ENCODE peak calls at places on chromosomes 13 and 19, in four cellular contexts. One of them, this sample, is unnamed.

GRCh38 chr19:49142866-49143335 is 12.3 kb downstream of the HRC start:
- DNase-seq in NCI-H774: peak; percentile 89
- DNase-seq in DMS153: peak; percentile 90
- DNase-seq in H54: peak; percentile 88
- DNase-seq in this sample: no peak

GRCh38 chr13:33454844-33455256 is 169.3 kb upstream of the STARD13 start:
- DNase-seq in DMS153: no peak
- DNase-seq in H54: no peak
- DNase-seq in NCI-H774: no peak
- DNase-seq in this sample: no peak

GRCh38 chr19:48689438-48689837 is 6.3 kb upstream of the FUT2 start:
- DNase-seq in DMS153: no peak
- DNase-seq in NCI-H774: no peak
- DNase-seq in H54: no peak
- DNase-seq in this sample: no peak

GRCh38 chr13:97367016-97367415 is 67.0 kb upstream of the RAP2A start:
- DNase-seq in DMS153: no peak
- DNase-seq in H54: peak; percentile 42
- DNase-seq in NCI-H774: no peak
- DNase-seq in this sample: no peak

GRCh38 chr19:12647490-12648071 is 19.0 kb downstream of the MAN2B1 start:
- DNase-seq in NCI-H774: peak; percentile 56
- DNase-seq in DMS153: peak; percentile 31
- DNase-seq in H54: no peak
- DNase-seq in this sample: no peak

GRCh38 chr13:73673931-73674330 is 460.3 kb downstream of the KLF12 start:
- DNase-seq in H54: no peak
- DNase-seq in NCI-H774: no peak
- DNase-seq in DMS153: no peak
- DNase-seq in this sample: no peak

GRCh38 chr13:98974053-98974452 is 3.8 kb downstream of the DOCK9 start:
- DNase-seq in H54: no peak
- DNase-seq in NCI-H774: no peak
- DNase-seq in DMS153: no peak
- DNase-seq in this sample: no peak

GRCh38 chr13:96444676-96445075 is 354.8 kb downstream of the HS6ST3 start:
- DNase-seq in DMS153: no peak
- DNase-seq in H54: no peak
- DNase-seq in NCI-H774: no peak
- DNase-seq in this sample: no peak

GRCh38 chr13:46377554-46377953 is 9.5 kb downstream of the RUBCNL start:
- DNase-seq in H54: no peak
- DNase-seq in NCI-H774: no peak
- DNase-seq in DMS153: no peak
- DNase-seq in this sample: no peak

GRCh38 chr13:36814465-36814864 is 4.6 kb upstream of the RFXAP start:
- DNase-seq in NCI-H774: no peak
- DNase-seq in DMS153: no peak
- DNase-seq in H54: no peak
- DNase-seq in this sample: no peak

GRCh38 chr13:32427852-32428580 is at the start of gene N4BP2L1:
- DNase-seq in H54: peak; percentile 50
- DNase-seq in DMS153: peak; percentile 29
- DNase-seq in NCI-H774: no peak
- DNase-seq in this sample: no peak

GRCh38 chr19:21603431-21604153 is 98.2 kb downstream of the ZNF429 start:
- DNase-seq in DMS153: no peak
- DNase-seq in NCI-H774: no peak
- DNase-seq in H54: no peak
- DNase-seq in this sample: peak; percentile 29

GRCh38 chr19:50932018-50932689 is 20.7 kb downstream of the KLK5 start:
- DNase-seq in NCI-H774: no peak
- DNase-seq in H54: no peak
- DNase-seq in DMS153: no peak
- DNase-seq in this sample: no peak

GRCh38 chr19:49210901-49211451 is 53.4 kb downstream of the TRPM4 start:
- DNase-seq in DMS153: no peak
- DNase-seq in NCI-H774: no peak
- DNase-seq in H54: no peak
- DNase-seq in this sample: no peak

GRCh38 chr19:10191347-10191746 is 3.4 kb downstream of the DNMT1 start:
- DNase-seq in DMS153: no peak
- DNase-seq in H54: no peak
- DNase-seq in NCI-H774: no peak
- DNase-seq in this sample: peak; percentile 90

GRCh38 chr19:46759817-46760333 is 13.6 kb upstream of the STRN4 start:
- DNase-seq in NCI-H774: no peak
- DNase-seq in DMS153: no peak
- DNase-seq in H54: no peak
- DNase-seq in this sample: no peak

GRCh38 chr19:29581398-29581797 is 24.7 kb upstream of the POP4 start:
- DNase-seq in DMS153: no peak
- DNase-seq in NCI-H774: no peak
- DNase-seq in H54: no peak
- DNase-seq in this sample: no peak

GRCh38 chr19:7534531-7534980 is 961 bp upstream of the PNPLA6 start:
- DNase-seq in H54: no peak
- DNase-seq in NCI-H774: no peak
- DNase-seq in DMS153: no peak
- DNase-seq in this sample: peak; percentile 53

GRCh38 chr19:43618921-43619261 is 538 bp downstream of the ZNF428 start:
- DNase-seq in DMS153: peak; percentile 31
- DNase-seq in NCI-H774: peak; percentile 48
- DNase-seq in H54: no peak
- DNase-seq in this sample: no peak

GRCh38 chr19:12759686-12760085 is 8.1 kb downstream of the BEST2 start:
- DNase-seq in DMS153: no peak
- DNase-seq in H54: no peak
- DNase-seq in NCI-H774: no peak
- DNase-seq in this sample: no peak

GRCh38 chr13:41289463-41289881 is 21.6 kb upstream of the NAA16 start:
- DNase-seq in DMS153: no peak
- DNase-seq in H54: no peak
- DNase-seq in NCI-H774: no peak
- DNase-seq in this sample: no peak

GRCh38 chr19:6032381-6032780 is 54.4 kb upstream of the RANBP3 start:
- DNase-seq in H54: no peak
- DNase-seq in DMS153: no peak
- DNase-seq in NCI-H774: no peak
- DNase-seq in this sample: no peak

GRCh38 chr13:46866150-46866549 is 30.7 kb downstream of the HTR2A start:
- DNase-seq in NCI-H774: no peak
- DNase-seq in DMS153: no peak
- DNase-seq in H54: no peak
- DNase-seq in this sample: no peak

GRCh38 chr19:6373813-6374108 is 1.2 kb downstream of the ALKBH7 start:
- DNase-seq in NCI-H774: no peak
- DNase-seq in DMS153: no peak
- DNase-seq in H54: no peak
- DNase-seq in this sample: no peak

GRCh38 chr19:46579286-46579944 is 21.7 kb upstream of the CALM3 start:
- DNase-seq in DMS153: no peak
- DNase-seq in NCI-H774: no peak
- DNase-seq in H54: no peak
- DNase-seq in this sample: peak; percentile 7

GRCh38 chr13:113897161-113897560 is 33.3 kb upstream of the GAS6 start:
- DNase-seq in DMS153: no peak
- DNase-seq in NCI-H774: no peak
- DNase-seq in H54: peak; percentile 94
- DNase-seq in this sample: peak; percentile 81

GRCh38 chr19:6587093-6587820 is 3.7 kb downstream of the CD70 start:
- DNase-seq in NCI-H774: no peak
- DNase-seq in DMS153: no peak
- DNase-seq in H54: no peak
- DNase-seq in this sample: peak; percentile 7

GRCh38 chr13:39596685-39597084 is 6.3 kb downstream of the LHFPL6 start:
- DNase-seq in DMS153: no peak
- DNase-seq in NCI-H774: no peak
- DNase-seq in H54: no peak
- DNase-seq in this sample: no peak

GRCh38 chr13:113123226-113124150 is 889 bp downstream of the F10 start:
- DNase-seq in NCI-H774: no peak
- DNase-seq in DMS153: no peak
- DNase-seq in H54: no peak
- DNase-seq in this sample: no peak

GRCh38 chr13:76886292-76887061 is at the start of gene KCTD12:
- DNase-seq in NCI-H774: peak; percentile 58
- DNase-seq in H54: peak; percentile 52
- DNase-seq in DMS153: peak; percentile 68
- DNase-seq in this sample: peak; percentile 27

GRCh38 chr19:28920269-28921066 is 292.5 kb downstream of the UQCRFS1 start:
- DNase-seq in NCI-H774: no peak
- DNase-seq in DMS153: no peak
- DNase-seq in H54: no peak
- DNase-seq in this sample: no peak

GRCh38 chr19:18364826-18365528 is 21.0 kb upstream of the GDF15 start:
- DNase-seq in DMS153: peak; percentile 94
- DNase-seq in H54: peak; percentile 83
- DNase-seq in NCI-H774: peak; percentile 67
- DNase-seq in this sample: peak; percentile 95

GRCh38 chr19:48868196-48868886 is at the start of gene PLEKHA4:
- DNase-seq in DMS153: no peak
- DNase-seq in NCI-H774: no peak
- DNase-seq in H54: no peak
- DNase-seq in this sample: no peak

GRCh38 chr13:59710995-59711701 is 452.6 kb downstream of the DIAPH3 start:
- DNase-seq in NCI-H774: no peak
- DNase-seq in DMS153: no peak
- DNase-seq in H54: no peak
- DNase-seq in this sample: no peak

GRCh38 chr19:37551123-37551993 is 43.2 kb downstream of the ZNF571 start:
- DNase-seq in DMS153: no peak
- DNase-seq in NCI-H774: no peak
- DNase-seq in H54: no peak
- DNase-seq in this sample: no peak

GRCh38 chr13:96904232-96904631 is 90.0 kb downstream of the OXGR1 start:
- DNase-seq in NCI-H774: no peak
- DNase-seq in DMS153: no peak
- DNase-seq in H54: no peak
- DNase-seq in this sample: no peak

GRCh38 chr13:40096357-40096911 is 441.0 kb downstream of the COG6 start:
- DNase-seq in H54: no peak
- DNase-seq in NCI-H774: no peak
- DNase-seq in DMS153: peak; percentile 47
- DNase-seq in this sample: no peak

GRCh38 chr13:109402976-109403375 is 383.4 kb downstream of the IRS2 start:
- DNase-seq in H54: no peak
- DNase-seq in DMS153: no peak
- DNase-seq in NCI-H774: no peak
- DNase-seq in this sample: no peak

GRCh38 chr13:108993346-108993745 is 363.9 kb downstream of the MYO16 start:
- DNase-seq in H54: no peak
- DNase-seq in NCI-H774: no peak
- DNase-seq in DMS153: no peak
- DNase-seq in this sample: no peak